ENCODE peak calls at places on chromosomes 16 and 17, in seven cellular contexts. One of them, this sample, is unnamed.

GRCh38 chr16:81431554-81432353 is 12.9 kb upstream of the CMIP start:
- DNase-seq in AG04450: peak; percentile 20
- DNase-seq in NB4: peak; percentile 61
- DNase-seq in AG09309: peak; percentile 20
- DNase-seq in fibroblast of mammary gland: peak; percentile 80
- DNase-seq in esophagus squamous epithelium: no peak
- DNase-seq in ascending aorta: peak; percentile 76
- DNase-seq in this sample: no peak

GRCh38 chr17:76922084-76922483 is 53.9 kb downstream of the MGAT5B start:
- DNase-seq in AG09309: no peak
- DNase-seq in fibroblast of mammary gland: no peak
- DNase-seq in AG04450: no peak
- DNase-seq in ascending aorta: no peak
- DNase-seq in esophagus squamous epithelium: no peak
- DNase-seq in NB4: no peak
- DNase-seq in this sample: no peak

GRCh38 chr17:50569592-50569991 is 9.1 kb downstream of the CACNA1G start:
- DNase-seq in esophagus squamous epithelium: no peak
- DNase-seq in ascending aorta: no peak
- DNase-seq in AG04450: no peak
- DNase-seq in fibroblast of mammary gland: no peak
- DNase-seq in NB4: no peak
- DNase-seq in AG09309: no peak
- DNase-seq in this sample: no peak

GRCh38 chr17:35170968-35171771 is 23.0 kb downstream of the SLC35G3 start:
- DNase-seq in NB4: peak; percentile 23
- DNase-seq in esophagus squamous epithelium: no peak
- DNase-seq in AG04450: no peak
- DNase-seq in AG09309: no peak
- DNase-seq in fibroblast of mammary gland: peak; percentile 47
- DNase-seq in ascending aorta: peak; percentile 55
- DNase-seq in this sample: peak; percentile 37

GRCh38 chr17:58569216-58569615 is 54.8 kb upstream of the MTMR4 start:
- DNase-seq in AG09309: no peak
- DNase-seq in ascending aorta: no peak
- DNase-seq in fibroblast of mammary gland: no peak
- DNase-seq in esophagus squamous epithelium: no peak
- DNase-seq in AG04450: no peak
- DNase-seq in NB4: peak; percentile 57
- DNase-seq in this sample: no peak

GRCh38 chr17:63961355-63962207 is 11.1 kb downstream of the SCN4A start:
- DNase-seq in fibroblast of mammary gland: peak; percentile 78
- DNase-seq in ascending aorta: peak; percentile 81
- DNase-seq in AG09309: no peak
- DNase-seq in AG04450: no peak
- DNase-seq in esophagus squamous epithelium: no peak
- DNase-seq in NB4: peak; percentile 60
- DNase-seq in this sample: peak; percentile 91

GRCh38 chr17:68613739-68614298 is 12.7 kb upstream of the FAM20A start:
- DNase-seq in AG09309: no peak
- DNase-seq in AG04450: no peak
- DNase-seq in NB4: peak; percentile 75
- DNase-seq in ascending aorta: no peak
- DNase-seq in esophagus squamous epithelium: no peak
- DNase-seq in fibroblast of mammary gland: peak; percentile 75
- DNase-seq in this sample: peak; percentile 84

GRCh38 chr17:49646391-49647255 is 31.3 kb downstream of the SPOP start:
- DNase-seq in fibroblast of mammary gland: peak; percentile 74
- DNase-seq in AG04450: peak; percentile 29
- DNase-seq in AG09309: no peak
- DNase-seq in esophagus squamous epithelium: no peak
- DNase-seq in NB4: no peak
- DNase-seq in ascending aorta: peak; percentile 82
- DNase-seq in this sample: peak; percentile 4

GRCh38 chr16:4767872-4768548 is 1.0 kb upstream of the ZNF500 start:
- DNase-seq in AG09309: no peak
- DNase-seq in esophagus squamous epithelium: no peak
- DNase-seq in ascending aorta: no peak
- DNase-seq in NB4: peak; percentile 45
- DNase-seq in fibroblast of mammary gland: peak; percentile 45
- DNase-seq in AG04450: no peak
- DNase-seq in this sample: peak; percentile 33

GRCh38 chr16:57093845-57094564 is 1.6 kb downstream of the CPNE2 start:
- DNase-seq in NB4: no peak
- DNase-seq in fibroblast of mammary gland: no peak
- DNase-seq in esophagus squamous epithelium: no peak
- DNase-seq in AG09309: no peak
- DNase-seq in ascending aorta: no peak
- DNase-seq in AG04450: no peak
- DNase-seq in this sample: no peak

GRCh38 chr17:75777243-75777922 is 7.2 kb upstream of the UNK start:
- DNase-seq in NB4: no peak
- DNase-seq in AG09309: no peak
- DNase-seq in fibroblast of mammary gland: peak; percentile 32
- DNase-seq in esophagus squamous epithelium: no peak
- DNase-seq in ascending aorta: no peak
- DNase-seq in AG04450: no peak
- DNase-seq in this sample: no peak

GRCh38 chr16:11354733-11355574 is 9.7 kb downstream of the RMI2 start:
- DNase-seq in fibroblast of mammary gland: peak; percentile 29
- DNase-seq in ascending aorta: no peak
- DNase-seq in NB4: peak; percentile 88
- DNase-seq in AG04450: peak; percentile 69
- DNase-seq in AG09309: no peak
- DNase-seq in esophagus squamous epithelium: no peak
- DNase-seq in this sample: no peak

GRCh38 chr17:30534298-30534697 is 57.1 kb downstream of the GOSR1 start:
- DNase-seq in NB4: no peak
- DNase-seq in ascending aorta: no peak
- DNase-seq in fibroblast of mammary gland: no peak
- DNase-seq in AG09309: no peak
- DNase-seq in AG04450: no peak
- DNase-seq in esophagus squamous epithelium: no peak
- DNase-seq in this sample: no peak

GRCh38 chr17:49759203-49759602 is 4.7 kb downstream of the FAM117A start:
- DNase-seq in AG04450: no peak
- DNase-seq in esophagus squamous epithelium: no peak
- DNase-seq in AG09309: no peak
- DNase-seq in fibroblast of mammary gland: no peak
- DNase-seq in NB4: no peak
- DNase-seq in ascending aorta: no peak
- DNase-seq in this sample: no peak

GRCh38 chr17:82869536-82869935 is 29.7 kb upstream of the ZNF750 start:
- DNase-seq in esophagus squamous epithelium: no peak
- DNase-seq in NB4: no peak
- DNase-seq in AG04450: no peak
- DNase-seq in ascending aorta: no peak
- DNase-seq in AG09309: no peak
- DNase-seq in fibroblast of mammary gland: no peak
- DNase-seq in this sample: no peak

GRCh38 chr17:82871056-82871775 is 31.4 kb upstream of the ZNF750 start:
- DNase-seq in fibroblast of mammary gland: no peak
- DNase-seq in AG04450: no peak
- DNase-seq in AG09309: no peak
- DNase-seq in NB4: no peak
- DNase-seq in esophagus squamous epithelium: no peak
- DNase-seq in ascending aorta: no peak
- DNase-seq in this sample: no peak

GRCh38 chr17:82871776-82872561 is 32.1 kb upstream of the ZNF750 start:
- DNase-seq in AG04450: no peak
- DNase-seq in AG09309: no peak
- DNase-seq in ascending aorta: no peak
- DNase-seq in esophagus squamous epithelium: no peak
- DNase-seq in NB4: no peak
- DNase-seq in fibroblast of mammary gland: no peak
- DNase-seq in this sample: no peak

GRCh38 chr17:82870091-82870491 is 30.3 kb upstream of the ZNF750 start:
- DNase-seq in fibroblast of mammary gland: no peak
- DNase-seq in NB4: no peak
- DNase-seq in esophagus squamous epithelium: no peak
- DNase-seq in AG09309: no peak
- DNase-seq in AG04450: no peak
- DNase-seq in ascending aorta: no peak
- DNase-seq in this sample: no peak

GRCh38 chr17:82870541-82870940 is 30.7 kb upstream of the ZNF750 start:
- DNase-seq in esophagus squamous epithelium: no peak
- DNase-seq in NB4: no peak
- DNase-seq in AG09309: no peak
- DNase-seq in ascending aorta: no peak
- DNase-seq in fibroblast of mammary gland: no peak
- DNase-seq in AG04450: no peak
- DNase-seq in this sample: no peak
- H3K4me3 ChIP-seq in esophagus squamous epithelium: no peak overlapping the region
- H3K4me3 ChIP-seq in NB4: no peak overlapping the region
- H3K4me3 ChIP-seq in AG09309: no peak overlapping the region
- H3K4me3 ChIP-seq in ascending aorta: no peak overlapping the region
- H3K4me3 ChIP-seq in fibroblast of mammary gland: no peak overlapping the region
- H3K4me3 ChIP-seq in AG04450: no peak overlapping the region
- H3K4me3 ChIP-seq in this sample: no peak overlapping the region

GRCh38 chr17:72301887-72302286 is 181.1 kb downstream of the SOX9 start:
- DNase-seq in NB4: no peak
- DNase-seq in ascending aorta: no peak
- DNase-seq in AG04450: no peak
- DNase-seq in fibroblast of mammary gland: no peak
- DNase-seq in esophagus squamous epithelium: no peak
- DNase-seq in AG09309: no peak
- DNase-seq in this sample: no peak
- TF ChIP-seq CTCF in NB4: no peak
- TF ChIP-seq CTCF in ascending aorta: no peak
- TF ChIP-seq CTCF in AG04450: no peak
- TF ChIP-seq CTCF in fibroblast of mammary gland: no peak
- TF ChIP-seq CTCF in esophagus squamous epithelium: no peak
- TF ChIP-seq CTCF in AG09309: no peak
- TF ChIP-seq CTCF in this sample: no peak

GRCh38 chr16:21277927-21278706 is at the start of gene CRYM:
- DNase-seq in AG04450: no peak
- DNase-seq in AG09309: no peak
- DNase-seq in fibroblast of mammary gland: peak; percentile 25
- DNase-seq in NB4: no peak
- DNase-seq in ascending aorta: peak; percentile 70
- DNase-seq in esophagus squamous epithelium: no peak
- DNase-seq in this sample: peak; percentile 49
- H3K4me3 ChIP-seq in AG04450: peak within 1 kb of the TSS; percentile 54
- H3K4me3 ChIP-seq in AG09309: peak within 1 kb of the TSS; percentile 35
- H3K4me3 ChIP-seq in fibroblast of mammary gland: peak within 1 kb of the TSS; percentile 32
- H3K4me3 ChIP-seq in NB4: no peak within 1 kb of the TSS
- H3K4me3 ChIP-seq in ascending aorta: peak within 1 kb of the TSS; percentile 62
- H3K4me3 ChIP-seq in esophagus squamous epithelium: peak within 1 kb of the TSS; percentile 65
- H3K4me3 ChIP-seq in this sample: peak within 1 kb of the TSS; percentile 28

DNA sequence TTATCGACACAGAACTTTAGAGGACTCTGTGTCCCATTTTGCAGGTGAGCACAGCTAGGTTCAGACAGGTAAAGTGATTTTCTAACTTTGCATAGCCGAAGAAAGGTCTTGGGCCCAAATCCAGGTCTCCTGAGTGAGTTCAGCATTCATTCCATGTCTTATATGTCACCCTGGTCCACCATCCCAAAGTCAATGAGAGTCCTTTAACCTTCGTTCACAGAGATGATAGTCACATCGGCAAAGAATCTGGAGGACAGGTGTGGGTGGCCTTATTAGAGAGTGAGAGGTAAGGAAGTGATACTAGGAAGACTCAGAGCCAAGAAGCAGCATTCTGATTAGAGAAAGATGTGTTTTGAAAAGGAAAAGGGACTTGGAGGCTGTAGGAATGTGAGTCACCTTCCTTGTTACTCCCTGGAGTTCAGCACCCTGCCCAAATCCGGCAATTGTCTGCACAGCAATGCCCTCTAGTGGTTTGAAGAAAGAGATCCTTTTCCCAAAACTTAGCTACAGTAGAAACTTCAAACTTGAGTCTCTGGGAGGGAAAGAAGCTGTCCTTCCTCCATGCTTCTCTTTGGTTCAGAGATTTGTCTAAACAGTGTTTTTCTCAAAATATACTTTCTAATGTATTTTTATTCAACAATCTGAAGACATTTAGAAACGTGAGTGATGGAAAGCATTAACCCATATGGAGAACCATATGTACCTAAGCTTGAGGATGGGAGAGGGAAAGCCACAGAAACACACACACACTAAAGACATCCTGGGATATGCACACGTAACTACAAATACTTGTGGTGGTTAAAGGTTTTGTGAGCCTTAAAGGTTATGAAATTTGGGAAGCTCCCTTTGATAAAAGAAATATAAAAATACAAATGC is 96.4 kb upstream of the SHISA6 start:
- DNase-seq in NB4: peak; percentile 56
- DNase-seq in AG04450: no peak
- DNase-seq in ascending aorta: no peak
- DNase-seq in AG09309: no peak
- DNase-seq in esophagus squamous epithelium: no peak
- DNase-seq in fibroblast of mammary gland: peak; percentile 56
- DNase-seq in this sample: peak; percentile 83
- TF ChIP-seq CTCF in NB4: peak; percentile 79
- TF ChIP-seq CTCF in AG04450: no peak
- TF ChIP-seq CTCF in ascending aorta: no peak
- TF ChIP-seq CTCF in AG09309: peak; percentile 16
- TF ChIP-seq CTCF in esophagus squamous epithelium: peak; percentile 64
- TF ChIP-seq CTCF in fibroblast of mammary gland: peak; percentile 56
- TF ChIP-seq CTCF in this sample: peak; percentile 88

GRCh38 chr17:43915561-43915960 is 8.2 kb upstream of the MPP2 start:
- DNase-seq in NB4: no peak
- DNase-seq in AG04450: no peak
- DNase-seq in ascending aorta: no peak
- DNase-seq in AG09309: no peak
- DNase-seq in esophagus squamous epithelium: no peak
- DNase-seq in fibroblast of mammary gland: peak; percentile 47
- DNase-seq in this sample: no peak

GRCh38 chr17:43918026-43918389 is 10.7 kb upstream of the MPP2 start:
- DNase-seq in AG09309: no peak
- DNase-seq in AG04450: no peak
- DNase-seq in fibroblast of mammary gland: no peak
- DNase-seq in NB4: no peak
- DNase-seq in esophagus squamous epithelium: no peak
- DNase-seq in ascending aorta: no peak
- DNase-seq in this sample: no peak

GRCh38 chr17:43916385-43916784 is 9.0 kb upstream of the MPP2 start:
- DNase-seq in esophagus squamous epithelium: no peak
- DNase-seq in ascending aorta: no peak
- DNase-seq in fibroblast of mammary gland: no peak
- DNase-seq in AG04450: no peak
- DNase-seq in NB4: no peak
- DNase-seq in AG09309: no peak
- DNase-seq in this sample: no peak

GRCh38 chr17:43917348-43918025 is 10.2 kb upstream of the MPP2 start:
- DNase-seq in AG04450: no peak
- DNase-seq in fibroblast of mammary gland: peak; percentile 27
- DNase-seq in AG09309: no peak
- DNase-seq in ascending aorta: peak; percentile 60
- DNase-seq in NB4: peak; percentile 51
- DNase-seq in esophagus squamous epithelium: no peak
- DNase-seq in this sample: no peak

DNA sequence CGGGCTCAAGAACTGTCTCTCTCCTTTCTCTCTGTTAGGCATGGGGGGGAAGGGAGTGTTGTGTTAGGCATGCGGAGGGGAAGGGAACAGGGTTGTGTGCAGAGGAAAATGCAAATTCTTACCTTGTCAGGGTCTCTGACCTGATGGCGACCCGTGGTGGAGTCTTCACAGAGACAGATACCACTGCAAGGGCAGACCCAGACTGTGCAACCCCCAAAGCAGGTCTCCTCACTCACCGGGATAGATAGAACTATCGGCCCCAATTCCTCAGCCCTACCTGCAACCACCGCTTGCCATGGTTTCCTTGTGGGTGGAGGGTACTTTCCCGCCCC is 9.6 kb upstream of the MPP2 start:
- DNase-seq in NB4: no peak
- DNase-seq in AG04450: no peak
- DNase-seq in esophagus squamous epithelium: no peak
- DNase-seq in fibroblast of mammary gland: no peak
- DNase-seq in AG09309: no peak
- DNase-seq in ascending aorta: no peak
- DNase-seq in this sample: no peak
- H3K4me3 ChIP-seq in NB4: no peak overlapping the region
- H3K4me3 ChIP-seq in AG04450: no peak overlapping the region
- H3K4me3 ChIP-seq in esophagus squamous epithelium: peak overlapping the region; percentile 46
- H3K4me3 ChIP-seq in fibroblast of mammary gland: no peak overlapping the region
- H3K4me3 ChIP-seq in AG09309: no peak overlapping the region
- H3K4me3 ChIP-seq in ascending aorta: peak overlapping the region; percentile 59
- H3K4me3 ChIP-seq in this sample: no peak overlapping the region

This sample was measured in A673.